ENCODE peak calls at places on chromosomes 5 and 9, in six cellular contexts. X, I, L, H, V and W are unnamed samples.

GRCh38 chr9:69093471-69094103 is 58.0 kb downstream of the FXN start:
- DNase-seq in X (no peak), I (no peak), L (no peak), H (no peak), V (no peak), W (no peak)

GRCh38 chr5:42366051-42366450 is 57.2 kb upstream of the GHR start:
- DNase-seq in X (no peak), I (no peak), L (no peak), H (no peak), V (no peak), W (no peak)

GRCh38 chr9:129750010-129750409 is 2.8 kb downstream of the PTGES start:
- DNase-seq in X (no peak), I (peak), L (peak), H (no peak), V (no peak), W (no peak)

GRCh38 chr5:76134646-76135045 is 51.5 kb downstream of the SV2C start:
- DNase-seq in X (no peak), I (no peak), L (no peak), H (no peak), V (no peak), W (peak)

GRCh38 chr9:13186091-13186490 is 93.4 kb downstream of the MPDZ start:
- DNase-seq in X (no peak), I (no peak), L (no peak), H (no peak), V (no peak), W (no peak)

GRCh38 chr5:81601912-81602311 is 149.0 kb downstream of the SSBP2 start:
- DNase-seq in X (no peak), I (peak), L (no peak), H (no peak), V (no peak), W (no peak)

GRCh38 chr9:112348257-112348992 is 15.0 kb upstream of the PTBP3 start:
- DNase-seq in X (peak), I (peak), L (peak), H (no peak), V (peak), W (no peak)

GRCh38 chr9:113955076-113955752 is 79.1 kb downstream of the ZNF618 start:
- DNase-seq in X (no peak), I (peak), L (no peak), H (no peak), V (no peak), W (no peak)

GRCh38 chr9:125743687-125744428 is 3.3 kb upstream of the PBX3 start:
- DNase-seq in X (no peak), I (no peak), L (no peak), H (no peak), V (no peak), W (peak)

GRCh38 chr5:154771383-154771901 is 16.3 kb downstream of the LARP1 start:
- DNase-seq in X (no peak), I (peak), L (no peak), H (no peak), V (peak), W (no peak)

GRCh38 chr9:109253637-109254284 is 67.1 kb downstream of the EPB41L4B start:
- DNase-seq in X (no peak), I (peak), L (peak), H (peak), V (no peak), W (no peak)

GRCh38 chr5:168642019-168642418 is 62.9 kb upstream of the PANK3 start:
- DNase-seq in X (no peak), I (no peak), L (no peak), H (no peak), V (no peak), W (no peak)

GRCh38 chr9:131274674-131275331 is 1.5 kb downstream of the FAM78A start:
- DNase-seq in X (no peak), I (no peak), L (no peak), H (no peak), V (no peak), W (no peak)

GRCh38 chr5:87770016-87770415 is 357.3 kb upstream of the CCNH start:
- DNase-seq in X (no peak), I (no peak), L (no peak), H (no peak), V (no peak), W (no peak)

GRCh38 chr5:28914302-28914701 is 1875.9 kb upstream of the CDH9 start:
- DNase-seq in X (no peak), I (no peak), L (no peak), H (no peak), V (no peak), W (no peak)

GRCh38 chr5:176533390-176533789 is 3.8 kb downstream of the RNF44 start:
- DNase-seq in X (no peak), I (peak), L (no peak), H (no peak), V (no peak), W (no peak)

GRCh38 chr9:20658677-20659473 is 25.2 kb upstream of the FOCAD start:
- DNase-seq in X (peak), I (peak), L (peak), H (no peak), V (no peak), W (no peak)

GRCh38 chr9:127231666-127232065 is 32.9 kb upstream of the GARNL3 start:
- DNase-seq in X (no peak), I (no peak), L (no peak), H (no peak), V (no peak), W (no peak)

GRCh38 chr5:1808466-1808865 is 7.3 kb downstream of the NDUFS6 start:
- DNase-seq in X (no peak), I (peak), L (no peak), H (no peak), V (no peak), W (no peak)

GRCh38 chr5:58300346-58300745 is 159.5 kb downstream of the PLK2 start:
- DNase-seq in X (no peak), I (no peak), L (no peak), H (no peak), V (no peak), W (no peak)

GRCh38 chr9:97714435-97714834 is 17.3 kb upstream of the XPA start:
- DNase-seq in X (no peak), I (peak), L (peak), H (no peak), V (no peak), W (no peak)

GRCh38 chr9:98117984-98118639 is 910 bp downstream of the TRIM14 start:
- DNase-seq in X (peak), I (no peak), L (peak), H (peak), V (no peak), W (no peak)

GRCh38 chr5:88955403-88955802 is 72.4 kb upstream of the MEF2C start:
- DNase-seq in X (no peak), I (no peak), L (no peak), H (no peak), V (no peak), W (no peak)

GRCh38 chr5:32230356-32231099 is 56.4 kb upstream of the GOLPH3 start:
- DNase-seq in X (no peak), I (no peak), L (no peak), H (no peak), V (no peak), W (peak)

GRCh38 chr9:130499804-130500263 is 55.1 kb downstream of the ASS1 start:
- DNase-seq in X (peak), I (no peak), L (peak), H (no peak), V (no peak), W (peak)

GRCh38 chr5:56264417-56265025 is 31.4 kb upstream of the ANKRD55 start:
- DNase-seq in X (no peak), I (peak), L (peak), H (no peak), V (no peak), W (no peak)

GRCh38 chr5:672329-673139 is 20.6 kb downstream of the TPPP start:
- DNase-seq in X (peak), I (peak), L (peak), H (no peak), V (peak), W (peak)
- H3K4me3 ChIP-seq in X (no peak), I (no peak), L (peak), H (peak), V (peak), W (peak)

DNA sequence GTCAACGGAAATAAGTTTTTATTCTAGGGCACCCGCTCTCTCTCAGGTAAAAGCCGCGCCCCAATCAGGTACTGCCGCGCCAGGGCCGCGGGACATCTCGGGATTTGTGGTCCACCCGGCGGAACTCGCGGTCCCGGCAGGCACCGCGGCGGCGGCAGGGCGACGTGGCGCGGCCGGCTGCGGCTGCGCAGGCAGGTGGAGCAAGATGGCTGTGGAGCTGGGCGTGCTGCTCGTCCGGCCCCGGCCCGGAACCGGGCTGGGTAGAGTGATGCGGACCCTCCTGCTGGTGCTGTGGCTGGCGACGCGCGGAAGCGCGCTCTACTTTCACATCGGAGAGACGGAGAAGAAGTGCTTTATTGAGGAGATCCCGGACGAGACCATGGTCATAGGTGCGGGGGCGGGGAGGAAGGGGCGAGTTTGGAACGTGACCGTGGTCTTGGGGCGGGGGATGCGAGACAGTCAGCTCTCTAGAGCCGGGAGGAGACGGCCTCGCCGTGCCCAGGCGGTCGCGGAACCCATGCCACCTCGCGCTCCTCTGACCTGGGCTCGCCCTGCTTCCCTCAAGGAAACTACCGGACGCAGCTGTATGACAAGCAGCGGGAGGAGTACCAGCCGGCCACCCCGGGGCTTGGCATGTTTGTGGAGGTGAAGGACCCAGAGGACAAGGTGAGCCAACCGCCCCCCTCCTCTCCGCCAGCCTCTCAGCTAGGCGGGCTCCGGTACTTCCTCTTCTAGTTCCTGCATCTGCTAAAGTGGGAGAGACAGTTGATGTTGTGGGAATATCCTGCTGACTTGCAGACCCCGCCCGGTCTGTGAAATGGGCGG is at the start of gene TMED9:
- DNase-seq in X (peak), I (peak), L (peak), H (no peak), V (peak), W (peak)
- TF ChIP-seq CTCF in X (no peak), I (no peak), L (no peak), H (no peak), V (no peak), W (no peak)

GRCh38 chr9:136481558-136481957 is 1.3 kb downstream of the SEC16A start:
- DNase-seq in X (no peak), I (no peak), L (no peak), H (no peak), V (no peak), W (no peak)
- H3K4me3 ChIP-seq in X (peak), I (peak), L (peak), H (peak), V (peak), W (peak)

GRCh38 chr9:133355881-133356357 is 368 bp downstream of the SURF1 start:
- DNase-seq in X (no peak), I (no peak), L (no peak), H (no peak), V (no peak), W (no peak)

GRCh38 chr9:133357656-133358055 is 1.3 kb downstream of the SURF2 start:
- DNase-seq in X (no peak), I (no peak), L (no peak), H (no peak), V (no peak), W (no peak)

GRCh38 chr9:133354766-133355165 is 1.5 kb downstream of the SURF1 start:
- DNase-seq in X (no peak), I (no peak), L (no peak), H (no peak), V (no peak), W (no peak)

GRCh38 chr9:133353548-133353947 is 2.7 kb downstream of the SURF1 start:
- DNase-seq in X (no peak), I (no peak), L (no peak), H (no peak), V (no peak), W (no peak)

DNA sequence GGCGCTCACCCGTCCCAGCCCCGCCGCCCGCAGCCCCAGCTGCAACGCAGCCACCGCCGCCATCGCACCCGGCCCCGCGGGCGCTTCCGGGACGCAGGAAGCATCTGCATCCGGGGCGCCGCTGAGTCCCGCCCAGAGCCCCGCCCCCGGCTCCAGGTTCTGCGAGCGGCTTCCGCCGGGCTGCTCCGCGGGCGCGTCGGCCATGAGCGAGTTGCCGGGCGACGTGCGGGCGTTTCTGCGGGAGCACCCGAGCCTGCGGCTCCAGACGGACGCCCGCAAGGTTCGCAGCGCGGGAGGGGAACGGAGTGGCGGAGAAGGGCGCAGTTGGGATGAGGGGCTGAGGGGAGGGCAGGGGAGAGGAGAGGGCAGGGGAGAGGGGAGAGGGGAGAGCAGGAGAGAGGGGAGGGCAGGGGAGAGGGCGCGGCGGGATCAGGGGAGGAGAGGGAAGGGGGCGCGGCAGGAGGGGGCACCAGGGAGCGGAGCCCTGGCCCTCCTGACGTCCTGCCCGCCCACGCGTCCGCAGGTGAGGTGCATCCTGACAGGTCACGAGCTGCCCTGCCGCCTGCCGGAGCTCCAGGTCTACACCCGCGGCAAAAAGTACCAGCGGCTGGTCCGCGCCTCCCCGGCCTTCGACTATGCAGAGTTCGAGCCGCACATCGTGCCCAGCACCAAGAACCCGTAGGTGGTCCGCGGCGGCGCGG is at the start of the genes SURF1 and SURF2:
- DNase-seq in X (peak), I (peak), L (peak), H (no peak), V (peak), W (no peak)
- TF ChIP-seq CTCF in X (no peak), I (peak), L (no peak), H (no peak), V (no peak), W (peak)